ENCODE peak calls at places on chromosomes 1 and 21, in five cellular contexts. W, L, E, O and F are unnamed samples.
A peak's percentile ranks its signal among the peaks of the same experiment; 100 is the strongest.

GRCh38 chr1:4172659-4173599 is 272.9 kb upstream of the C1orf174 start:
- DNase-seq in L (no peak), O (no peak), E (no peak), W (peak; percentile 2), F (peak; percentile 51)

GRCh38 chr1:3062616-3063378 is 6.2 kb upstream of the PRDM16 start:
- DNase-seq in W (no peak), L (no peak), O (no peak), E (no peak), F (no peak)

GRCh38 chr1:12166834-12167492 is at the start of gene TNFRSF1B:
- DNase-seq in E (peak; percentile 70), L (no peak), O (no peak), W (peak; percentile 87), F (no peak)

GRCh38 chr1:113153116-113153803 is 80.3 kb downstream of the LRIG2 start:
- DNase-seq in W (no peak), E (no peak), L (no peak), O (no peak), F (no peak)

GRCh38 chr1:196309386-196309785 is 298.9 kb downstream of the KCNT2 start:
- DNase-seq in O (peak; percentile 18), W (peak; percentile 3), E (no peak), L (no peak), F (no peak)

GRCh38 chr1:44810101-44810761 is 1.9 kb downstream of the BTBD19 start:
- DNase-seq in W (no peak), L (no peak), O (no peak), E (no peak), F (no peak)

GRCh38 chr1:17507916-17508315 is 31.6 kb upstream of the ARHGEF10L start:
- DNase-seq in E (peak; percentile 29), L (no peak), W (no peak), O (no peak), F (no peak)

GRCh38 chr1:226697151-226697575 is 41.9 kb downstream of the ITPKB start:
- DNase-seq in W (peak; percentile 52), L (no peak), O (no peak), E (no peak), F (no peak)

GRCh38 chr1:187999973-188000372 is 1171.2 kb downstream of the PLA2G4A start:
- DNase-seq in O (no peak), L (no peak), E (no peak), W (no peak), F (no peak)

GRCh38 chr1:179175011-179175934 is 54.2 kb downstream of the ABL2 start:
- DNase-seq in O (no peak), E (no peak), L (peak; percentile 11), W (peak; percentile 8), F (no peak)

GRCh38 chr1:99965646-99966375 is 4.0 kb upstream of the SLC35A3 start:
- DNase-seq in E (no peak), L (no peak), W (no peak), O (no peak), F (no peak)

GRCh38 chr1:155106862-155107261 is 20.8 kb upstream of the EFNA1 start:
- DNase-seq in O (no peak), E (no peak), L (no peak), W (no peak), F (no peak)

GRCh38 chr1:160607051-160608032 is 28.0 kb upstream of the CD84 start:
- DNase-seq in E (peak; percentile 48), O (peak; percentile 37), L (no peak), W (peak; percentile 49), F (no peak)

GRCh38 chr21:41924355-41924754 is 29.5 kb downstream of the C2CD2 start:
- DNase-seq in W (peak; percentile 55), O (no peak), L (no peak), E (no peak), F (no peak)

GRCh38 chr1:221729771-221730170 is 12.1 kb downstream of the DUSP10 start:
- DNase-seq in W (no peak), L (no peak), E (no peak), O (no peak), F (no peak)

GRCh38 chr21:16709866-16710550 is 802.8 kb upstream of the CXADR start:
- DNase-seq in O (no peak), E (no peak), L (no peak), W (no peak), F (no peak)

GRCh38 chr1:31703431-31704260 is at the start of gene COL16A1:
- DNase-seq in O (no peak), W (peak; percentile 83), E (peak; percentile 35), L (peak; percentile 36), F (peak; percentile 70)

GRCh38 chr1:53278294-53278693 is 40.0 kb upstream of the MAGOH start:
- DNase-seq in O (no peak), L (peak; percentile 30), E (peak; percentile 71), W (peak; percentile 85), F (peak; percentile 57)

GRCh38 chr1:2163205-2163604 is 31.4 kb downstream of the FAAP20 start:
- DNase-seq in W (no peak), E (no peak), O (no peak), L (no peak), F (no peak)

GRCh38 chr1:116066868-116067563 is 44.2 kb upstream of the MAB21L3 start:
- DNase-seq in L (no peak), W (peak; percentile 35), E (no peak), O (no peak), F (no peak)